ENCODE peak calls at places on chromosomes 3 and 15, in seven cellular contexts. S is T47D; Z is type B pancreatic cell; R is HS-5; D is activated CD8-positive, alpha-beta memory T cell treated with anti-CD3 and anti-CD28 coated beads for 1 hour; U is activated CD4-positive, alpha-beta T cell treated with anti-CD3 and anti-CD28 coated beads for 48 hours; X is activated naive CD8-positive, alpha-beta T cell treated with anti-CD3 and anti-CD28 coated beads for 36 hours. M is an unnamed sample.

GRCh38 chr3:149005424-149005823 is 14.1 kb downstream of the GYG1 start:
- DNase-seq in S (no peak), Z (no peak), R (no peak), D (no peak), U (no peak), X (no peak), M (peak; percentile 50)

GRCh38 chr3:33658971-33659848 is 58.8 kb downstream of the CLASP2 start:
- DNase-seq in S (peak; percentile 18), Z (no peak), R (no peak), D (peak; percentile 15), U (peak; percentile 17), X (peak; percentile 26), M (no peak)

GRCh38 chr3:64207289-64208086 is 17.8 kb downstream of the PRICKLE2 start:
- DNase-seq in S (no peak), Z (no peak), R (no peak), D (no peak), U (no peak), X (no peak), M (no peak)

GRCh38 chr3:50658416-50658815 is 16.3 kb upstream of the DOCK3 start:
- DNase-seq in S (no peak), Z (no peak), R (no peak), D (no peak), U (no peak), X (no peak), M (no peak)

GRCh38 chr15:99121207-99121606 is 16.3 kb downstream of the SYNM start:
- DNase-seq in S (no peak), Z (no peak), R (no peak), D (no peak), U (no peak), X (no peak), M (no peak)

GRCh38 chr3:187960820-187961219 is 193.1 kb upstream of the LPP start:
- DNase-seq in S (no peak), Z (no peak), R (no peak), D (no peak), U (no peak), X (no peak), M (no peak)

GRCh38 chr3:168073842-168074311 is 21.8 kb downstream of the GOLIM4 start:
- DNase-seq in S (no peak), Z (no peak), R (no peak), D (no peak), U (no peak), X (no peak), M (no peak)

GRCh38 chr3:194689493-194689901 is 3.8 kb downstream of the FAM43A start:
- DNase-seq in S (no peak), Z (no peak), R (no peak), D (no peak), U (no peak), X (peak; percentile 14), M (no peak)

GRCh38 chr3:110576962-110577361 is 494.7 kb upstream of the NECTIN3 start:
- DNase-seq in S (no peak), Z (no peak), R (peak; percentile 95), D (no peak), U (no peak), X (no peak), M (peak; percentile 53)

GRCh38 chr3:188978772-188979171 is 193.0 kb upstream of the TPRG1 start:
- DNase-seq in S (no peak), Z (no peak), R (no peak), D (no peak), U (no peak), X (no peak), M (peak; percentile 5)

GRCh38 chr15:68210821-68211655 is 5.9 kb upstream of the CALML4 start:
- DNase-seq in S (no peak), Z (peak; percentile 82), R (no peak), D (peak; percentile 32), U (peak; percentile 70), X (peak; percentile 59), M (no peak)

GRCh38 chr3:124352143-124352528 is 360.2 kb upstream of the ROPN1 start:
- DNase-seq in S (no peak), Z (no peak), R (no peak), D (no peak), U (no peak), X (no peak), M (no peak)

GRCh38 chr15:98957655-98958054 is 49.9 kb downstream of the PGPEP1L start:
- DNase-seq in S (no peak), Z (no peak), R (no peak), D (no peak), U (no peak), X (no peak), M (no peak)

GRCh38 chr3:114758828-114759709 is 388.0 kb downstream of the ZBTB20 start:
- DNase-seq in S (no peak), Z (no peak), R (peak; percentile 52), D (no peak), U (no peak), X (no peak), M (no peak)

GRCh38 chr3:186406669-186407635 is 44.9 kb upstream of the DGKG start:
- DNase-seq in S (no peak), Z (no peak), R (no peak), D (no peak), U (no peak), X (no peak), M (no peak)

GRCh38 chr3:17204049-17204650 is 319.4 kb downstream of the PLCL2 start:
- DNase-seq in S (no peak), Z (no peak), R (no peak), D (no peak), U (no peak), X (no peak), M (no peak)

GRCh38 chr15:99123706-99124451 is 19.0 kb downstream of the SYNM start:
- DNase-seq in S (peak; percentile 66), Z (peak; percentile 75), R (peak; percentile 97), D (no peak), U (no peak), X (no peak), M (peak; percentile 89)

GRCh38 chr3:35772364-35773009 is 133.2 kb downstream of the ARPP21 start:
- DNase-seq in S (no peak), Z (no peak), R (no peak), D (no peak), U (no peak), X (no peak), M (no peak)

GRCh38 chr3:43155464-43156121 is 49.7 kb upstream of the POMGNT2 start:
- DNase-seq in S (peak; percentile 73), Z (no peak), R (peak; percentile 41), D (no peak), U (no peak), X (no peak), M (peak; percentile 41)

GRCh38 chr3:19216669-19217337 is 68.5 kb downstream of the KCNH8 start:
- DNase-seq in S (no peak), Z (no peak), R (no peak), D (no peak), U (no peak), X (no peak), M (no peak)

GRCh38 chr15:95170587-95171380 is 939.4 kb downstream of the MCTP2 start:
- DNase-seq in S (no peak), Z (no peak), R (no peak), D (no peak), U (no peak), X (no peak), M (no peak)

GRCh38 chr15:90665288-90666134 is 51.6 kb upstream of the BLM start:
- DNase-seq in S (peak; percentile 87), Z (no peak), R (no peak), D (no peak), U (peak; percentile 60), X (peak; percentile 69), M (no peak)

GRCh38 chr3:151838574-151839312 is 24.8 kb downstream of the AADAC start:
- DNase-seq in S (no peak), Z (no peak), R (peak; percentile 57), D (peak; percentile 6), U (peak; percentile 40), X (peak; percentile 9), M (no peak)

GRCh38 chr3:129592362-129593150 is 13.9 kb downstream of the PLXND1 start:
- DNase-seq in S (no peak), Z (no peak), R (no peak), D (no peak), U (no peak), X (no peak), M (no peak)

GRCh38 chr15:91965501-91966180 is 112.1 kb downstream of the SLCO3A1 start:
- DNase-seq in S (no peak), Z (no peak), R (peak; percentile 78), D (no peak), U (no peak), X (no peak), M (no peak)

GRCh38 chr15:50850003-50850402 is 58.5 kb upstream of the AP4E1 start:
- DNase-seq in S (no peak), Z (no peak), R (no peak), D (no peak), U (no peak), X (no peak), M (no peak)

GRCh38 chr3:157418104-157418503 is 18.5 kb upstream of the PTX3 start:
- DNase-seq in S (no peak), Z (no peak), R (no peak), D (no peak), U (no peak), X (no peak), M (no peak)

GRCh38 chr3:50302095-50303037 is 1.0 kb downstream of the HYAL1 start:
- DNase-seq in S (no peak), Z (no peak), R (no peak), D (no peak), U (no peak), X (no peak), M (no peak)

GRCh38 chr3:34206996-34207395 is 408.6 kb downstream of the PDCD6IP start:
- DNase-seq in S (no peak), Z (no peak), R (peak; percentile 3), D (no peak), U (no peak), X (no peak), M (peak; percentile 74)

GRCh38 chr3:141877911-141878310 is 1.5 kb downstream of the ATP1B3 start:
- DNase-seq in S (no peak), Z (no peak), R (no peak), D (no peak), U (no peak), X (no peak), M (no peak)

GRCh38 chr3:40877651-40878463 is 321.4 kb upstream of the CTNNB1 start:
- DNase-seq in S (no peak), Z (no peak), R (no peak), D (no peak), U (no peak), X (no peak), M (no peak)

GRCh38 chr15:67253517-67254237 is 784 bp downstream of the AAGAB start:
- DNase-seq in S (no peak), Z (no peak), R (peak; percentile 16), D (no peak), U (no peak), X (no peak), M (no peak)

GRCh38 chr15:64460737-64461576 is 579 bp downstream of the ZNF609 start:
- DNase-seq in S (peak; percentile 70), Z (no peak), R (peak; percentile 69), D (peak; percentile 17), U (peak; percentile 41), X (peak; percentile 35), M (peak; percentile 36)

GRCh38 chr15:82680200-82681102 is 29.2 kb downstream of the AP3B2 start:
- DNase-seq in S (peak; percentile 72), Z (peak; percentile 80), R (no peak), D (peak; percentile 74), U (peak; percentile 83), X (peak; percentile 82), M (no peak)

GRCh38 chr15:36407647-36408046 is 171.8 kb upstream of the CDIN1 start:
- DNase-seq in S (no peak), Z (no peak), R (peak; percentile 35), D (no peak), U (no peak), X (no peak), M (peak; percentile 34)

GRCh38 chr15:42137461-42138261 is 18.8 kb downstream of the PLA2G4F start:
- DNase-seq in S (peak; percentile 46), Z (peak; percentile 54), R (peak; percentile 18), D (no peak), U (peak; percentile 17), X (no peak), M (no peak)

GRCh38 chr15:31478781-31479221 is 152.2 kb downstream of the KLF13 start:
- DNase-seq in S (no peak), Z (no peak), R (no peak), D (no peak), U (no peak), X (no peak), M (no peak)

GRCh38 chr15:29571728-29572454 is 250.4 kb downstream of the TJP1 start:
- DNase-seq in S (no peak), Z (no peak), R (no peak), D (no peak), U (no peak), X (no peak), M (no peak)